ENCODE peak calls at places on chromosomes 12 and 14, in four cellular contexts. X is K562, S is GM12878, B is HepG2. Z is an unnamed sample.

GRCh38 chr14:32593290-32593942 is 264.3 kb downstream of the AKAP6 start:
- DNase-seq in X (no peak), S (no peak), B (no peak), Z (no peak)

GRCh38 chr12:80622271-80622670 is 85.2 kb upstream of the MYF6 start:
- DNase-seq in X (no peak), S (no peak), B (no peak), Z (no peak)

GRCh38 chr12:61538951-61539350 is 721.3 kb upstream of the USP15 start:
- DNase-seq in X (no peak), S (no peak), B (no peak), Z (no peak)

GRCh38 chr14:71416392-71416791 is 509.1 kb downstream of the PCNX1 start:
- DNase-seq in X (no peak), S (no peak), B (no peak), Z (no peak)

GRCh38 chr12:117622087-117622486 is 260.7 kb upstream of the NOS1 start:
- DNase-seq in X (no peak), S (no peak), B (no peak), Z (no peak)

GRCh38 chr12:89825591-89826449 is 117.2 kb upstream of the ATP2B1 start:
- DNase-seq in X (peak; percentile 22), S (peak; percentile 27), B (no peak), Z (no peak)

GRCh38 chr12:111355181-111355925 is 13.5 kb downstream of the PHETA1 start:
- DNase-seq in X (no peak), S (no peak), B (no peak), Z (no peak)

GRCh38 chr12:78210494-78210860 is 379.8 kb downstream of the NAV3 start:
- DNase-seq in X (no peak), S (no peak), B (no peak), Z (no peak)

GRCh38 chr12:15601210-15601800 is 187.9 kb downstream of the EPS8 start:
- DNase-seq in X (no peak), S (no peak), B (no peak), Z (no peak)

GRCh38 chr12:40832668-40833067 is 140.4 kb downstream of the CNTN1 start:
- DNase-seq in X (no peak), S (no peak), B (no peak), Z (no peak)

GRCh38 chr12:9925746-9926393 is 6.3 kb downstream of the CLEC2A start:
- DNase-seq in X (no peak), S (no peak), B (peak; percentile 9), Z (no peak)

GRCh38 chr12:25959069-25959961 is 833 bp downstream of the RASSF8 start:
- DNase-seq in X (no peak), S (no peak), B (no peak), Z (peak; percentile 63)

GRCh38 chr14:63875311-63875710 is 22.5 kb downstream of the SYNE2 start:
- DNase-seq in X (no peak), S (no peak), B (no peak), Z (no peak)

GRCh38 chr12:96051756-96052155 is 16.4 kb upstream of the LTA4H start:
- DNase-seq in X (no peak), S (no peak), B (no peak), Z (no peak)

DNA sequence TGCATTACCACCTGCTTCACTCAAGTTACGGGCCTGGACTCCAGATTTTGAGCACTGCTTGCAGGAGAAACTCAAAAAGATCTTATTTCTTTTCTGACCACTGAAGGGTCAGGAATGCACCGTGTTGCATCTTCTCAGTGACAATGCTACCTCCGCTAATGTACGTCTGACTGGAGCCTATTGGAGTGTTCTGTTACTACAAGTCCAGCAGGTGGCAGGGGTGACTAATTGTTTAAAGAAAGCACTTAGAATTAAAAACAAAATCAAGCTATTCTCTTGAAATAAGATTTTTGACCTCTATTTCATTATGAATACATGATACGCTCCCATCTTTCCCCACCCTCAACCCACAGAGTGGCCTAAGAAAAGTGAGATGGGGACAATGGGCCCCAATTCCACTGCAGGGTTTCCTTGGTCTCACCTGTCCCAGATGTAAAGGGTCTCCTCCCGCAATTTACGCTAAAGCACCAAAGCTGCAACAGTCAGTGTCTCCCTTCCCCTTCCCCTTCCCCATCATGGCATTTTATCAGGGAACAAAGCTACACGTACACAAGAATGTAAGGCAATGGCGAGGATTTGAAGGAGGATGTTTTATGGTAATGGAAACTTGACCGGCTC is 2.2 kb downstream of the TBPL2 start:
- DNase-seq in X (peak; percentile 35), S (no peak), B (peak; percentile 55), Z (no peak)
- TF ChIP-seq BRCA1 in X (no peak), S (no peak), B (no peak), Z (no peak)

GRCh38 chr12:31929140-31929526 is 30.1 kb upstream of the RESF1 start:
- DNase-seq in X (no peak), S (no peak), B (no peak), Z (no peak)
- TF ChIP-seq BRCA1 in X (no peak), S (no peak), B (no peak), Z (no peak)

GRCh38 chr14:73786632-73786941 is 65.0 kb upstream of the PTGR2 start:
- DNase-seq in X (no peak), S (no peak), B (no peak), Z (no peak)
- TF ChIP-seq BRCA1 in X (no peak), S (no peak), B (no peak), Z (no peak)

GRCh38 chr12:88419794-88420193 is 160.5 kb downstream of the KITLG start:
- DNase-seq in X (no peak), S (no peak), B (no peak), Z (no peak)
- TF ChIP-seq BRCA1 in X (no peak), S (no peak), B (no peak), Z (no peak)

DNA sequence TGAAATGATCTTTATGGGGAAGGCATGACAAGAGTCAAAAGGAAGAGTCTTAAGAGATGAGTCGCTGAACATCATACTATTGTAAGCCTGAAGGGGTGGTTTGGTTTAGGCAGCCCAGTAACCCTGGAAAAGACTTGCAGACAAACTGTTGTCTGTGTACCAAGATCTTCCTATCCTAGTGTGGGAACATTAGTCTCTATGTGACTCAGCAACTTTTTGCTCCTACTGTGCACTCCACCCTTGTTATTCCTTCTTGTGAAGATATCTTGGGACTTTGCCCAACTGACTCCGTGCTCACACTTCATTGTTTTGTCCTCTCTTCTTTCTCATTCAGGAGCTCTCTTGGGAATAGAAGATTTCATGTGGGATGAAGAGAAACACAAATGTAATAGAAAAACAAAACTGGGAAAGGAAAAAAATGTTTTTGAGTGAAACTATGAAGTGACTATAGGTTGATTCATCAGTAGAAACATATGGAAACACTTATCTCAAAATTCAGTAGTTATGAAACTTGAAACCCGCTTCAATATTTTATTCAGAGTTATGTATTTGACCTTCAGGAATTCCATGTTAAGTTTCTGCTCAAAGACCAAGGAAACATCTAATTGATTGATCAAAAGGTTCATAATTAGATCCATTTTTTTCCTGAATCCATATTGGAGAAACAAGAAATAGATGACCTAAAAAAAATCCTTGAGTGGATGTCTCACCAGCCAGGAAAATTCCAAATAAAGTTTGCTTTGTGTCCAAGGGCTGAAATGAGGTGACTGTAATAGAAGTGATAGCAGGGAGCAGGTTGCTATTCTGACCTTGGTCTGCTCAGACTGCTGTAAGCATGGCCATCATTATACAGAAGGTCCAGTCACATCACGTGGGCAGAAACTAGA is 67.2 kb downstream of the BTG1 start:
- DNase-seq in X (peak; percentile 54), S (no peak), B (no peak), Z (no peak)
- TF ChIP-seq BRCA1 in X (no peak), S (no peak), B (no peak), Z (no peak)

GRCh38 chr12:88627501-88627900 is 47.2 kb upstream of the KITLG start:
- DNase-seq in X (no peak), S (no peak), B (no peak), Z (no peak)

GRCh38 chr12:88624911-88625310 is 44.6 kb upstream of the KITLG start:
- DNase-seq in X (no peak), S (no peak), B (no peak), Z (no peak)

GRCh38 chr12:88628856-88629509 is 48.7 kb upstream of the KITLG start:
- DNase-seq in X (no peak), S (no peak), B (no peak), Z (no peak)

GRCh38 chr12:88625316-88625715 is 45.0 kb upstream of the KITLG start:
- DNase-seq in X (no peak), S (no peak), B (no peak), Z (no peak)

DNA sequence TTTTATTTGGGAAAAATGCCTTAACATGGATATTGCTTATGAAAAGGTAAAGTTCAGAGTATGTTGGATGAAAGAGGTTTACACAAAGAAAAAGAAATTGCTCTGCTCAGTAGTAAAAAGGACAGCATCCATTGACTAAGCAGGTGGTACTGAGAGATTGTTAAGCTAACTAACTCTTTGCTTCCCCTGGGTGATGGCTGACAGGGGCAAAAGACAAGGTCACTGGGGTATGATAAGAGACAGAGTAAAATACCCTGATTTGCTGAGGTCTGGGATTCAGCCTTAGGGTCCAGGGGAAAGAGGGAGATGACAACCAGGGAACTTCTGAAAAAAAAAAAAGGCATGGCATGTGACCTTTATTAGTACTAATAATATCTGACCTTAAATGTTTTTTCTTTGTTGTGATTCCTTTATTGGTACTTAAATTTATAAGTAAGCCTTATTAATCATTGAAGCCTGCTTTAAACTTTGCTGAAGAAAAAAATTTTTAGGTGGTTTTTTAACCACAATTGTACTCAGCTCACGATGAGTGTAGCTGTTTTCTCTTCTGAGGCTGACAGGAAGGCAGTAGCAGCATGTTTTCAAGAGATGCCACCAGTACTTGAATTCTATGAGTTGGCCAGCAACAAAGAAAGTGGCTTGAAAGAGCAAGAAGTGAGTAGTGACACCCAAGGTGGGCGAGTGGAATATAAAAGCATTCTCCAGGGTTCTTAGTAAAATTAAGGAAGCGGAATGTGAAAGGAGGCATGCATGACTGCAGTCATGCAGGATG is 43.7 kb upstream of the KITLG start:
- DNase-seq in X (no peak), S (no peak), B (no peak), Z (no peak)
- TF ChIP-seq BRCA1 in X (no peak), S (no peak), B (no peak), Z (no peak)

Z was measured in H1.